ENCODE peak calls at places on chromosomes 13 and 19, in eight cellular contexts. U, W, P, A, I, B, L and V are unnamed samples.
A peak's percentile ranks its signal among the peaks of the same experiment; 100 is the strongest.

GRCh38 chr19:48393559-48394330 is at the start of gene GRIN2D:
- DNase-seq in A (peak; percentile 45), P (no peak), I (peak; percentile 26), W (peak; percentile 16), B (no peak), L (peak; percentile 84), U (peak; percentile 78), V (peak; percentile 38)

GRCh38 chr13:108494991-108495661 is 134.3 kb upstream of the MYO16 start:
- DNase-seq in W (no peak), B (no peak), L (peak; percentile 69), P (no peak), A (no peak), U (peak; percentile 47), I (no peak), V (no peak)

GRCh38 chr13:50026788-50027473 is 11.7 kb downstream of the KCNRG start:
- DNase-seq in L (no peak), P (no peak), W (no peak), B (no peak), I (no peak), U (no peak), A (no peak), V (no peak)

GRCh38 chr19:32611161-32611560 is 30.2 kb downstream of the PDCD5 start:
- DNase-seq in W (no peak), U (no peak), A (no peak), B (no peak), L (no peak), P (no peak), I (no peak), V (no peak)

GRCh38 chr13:39347926-39348901 is 254.8 kb downstream of the LHFPL6 start:
- DNase-seq in I (no peak), A (no peak), L (peak; percentile 85), B (no peak), W (no peak), P (peak; percentile 63), U (peak; percentile 59), V (no peak)

GRCh38 chr19:20513179-20513934 is 52.2 kb downstream of the ZNF737 start:
- DNase-seq in A (no peak), P (no peak), W (no peak), I (no peak), U (peak; percentile 38), L (no peak), B (no peak), V (no peak)

GRCh38 chr19:53394522-53394973 is 401 bp upstream of the ZNF765 start:
- DNase-seq in U (peak; percentile 92), I (peak; percentile 63), P (peak; percentile 49), W (no peak), B (no peak), L (peak; percentile 89), A (no peak), V (no peak)

GRCh38 chr19:14411161-14411560 is 8.0 kb downstream of the DDX39A start:
- DNase-seq in W (no peak), I (no peak), L (no peak), B (no peak), A (no peak), P (no peak), U (no peak), V (no peak)

GRCh38 chr13:65264066-65264465 is 1966.1 kb downstream of the PCDH9 start:
- DNase-seq in U (no peak), B (no peak), A (no peak), W (no peak), I (no peak), P (no peak), L (no peak), V (no peak)

GRCh38 chr13:103539265-103539664 is 473.0 kb upstream of the SLC10A2 start:
- DNase-seq in B (no peak), W (no peak), U (peak; percentile 84), P (no peak), I (no peak), L (peak; percentile 81), A (no peak), V (no peak)

GRCh38 chr19:15177269-15178116 is 23.3 kb downstream of the NOTCH3 start:
- DNase-seq in P (peak; percentile 70), A (peak; percentile 78), L (peak; percentile 96), U (peak; percentile 85), I (peak; percentile 86), B (peak; percentile 80), W (peak; percentile 76), V (peak; percentile 75)

GRCh38 chr19:15379996-15380647 is 535 bp upstream of the AKAP8 start:
- DNase-seq in A (no peak), P (peak; percentile 49), L (peak; percentile 94), I (peak; percentile 67), B (peak; percentile 36), W (no peak), U (peak; percentile 94), V (no peak)

GRCh38 chr13:98549006-98549727 is 27.7 kb downstream of the STK24 start:
- DNase-seq in U (no peak), W (no peak), L (no peak), P (no peak), A (no peak), I (peak; percentile 29), B (no peak), V (no peak)

GRCh38 chr13:40116008-40116407 is 460.5 kb downstream of the COG6 start:
- DNase-seq in A (peak; percentile 32), U (peak; percentile 82), W (no peak), B (no peak), P (peak; percentile 61), L (peak; percentile 69), I (peak; percentile 72), V (no peak)

GRCh38 chr13:24671367-24672117 is 8.7 kb upstream of the ATP12A start:
- DNase-seq in U (peak; percentile 94), P (peak; percentile 16), W (no peak), L (peak; percentile 84), B (no peak), I (peak; percentile 86), A (no peak), V (peak; percentile 17)

GRCh38 chr19:1181606-1182005 is 7.5 kb upstream of the SBNO2 start:
- DNase-seq in B (no peak), I (peak; percentile 80), L (peak; percentile 76), P (no peak), W (no peak), A (no peak), U (peak; percentile 74), V (no peak)
- H3K27ac ChIP-seq in B (no peak overlapping the region), I (peak overlapping the region; percentile 95), L (no peak overlapping the region), P (no peak overlapping the region), W (no peak overlapping the region), A (no peak overlapping the region), U (no peak overlapping the region), V (no peak overlapping the region)

DNA sequence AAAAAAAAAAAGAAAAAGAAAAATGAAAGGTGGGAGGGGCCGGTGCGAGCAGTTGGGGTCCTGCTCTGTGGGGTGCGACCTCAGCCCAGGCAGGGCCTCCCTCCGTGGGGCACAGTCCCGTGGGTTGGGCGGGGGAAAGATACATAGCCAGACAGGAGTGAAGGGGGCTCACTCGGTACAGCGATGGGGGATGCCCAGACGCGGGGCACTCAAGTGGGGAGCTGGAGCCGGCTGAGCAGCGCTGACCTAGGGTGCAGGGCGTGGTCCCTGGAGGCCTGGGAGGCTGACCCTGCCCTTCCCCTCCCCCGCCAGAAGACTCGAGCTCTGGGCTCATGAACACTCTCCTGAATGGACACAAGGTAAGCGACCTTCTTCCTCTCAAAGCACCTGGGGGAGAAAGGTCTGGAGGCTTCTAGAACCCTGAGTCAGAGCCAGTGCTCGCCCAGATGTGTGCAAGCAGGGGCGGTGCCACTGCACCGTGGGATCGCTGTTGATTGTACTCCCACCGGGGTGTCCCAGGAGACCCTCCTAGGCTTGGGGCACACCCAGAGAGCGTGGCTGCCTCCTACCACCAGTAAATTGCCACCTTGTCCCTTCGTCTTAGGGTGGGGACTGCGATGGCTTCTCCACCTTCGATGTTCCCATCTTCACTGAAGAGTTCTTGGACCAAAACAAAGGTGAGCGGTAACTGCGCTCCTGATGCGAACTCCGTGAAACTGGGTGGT is 3.4 kb downstream of the HMG20B start:
- DNase-seq in P (no peak), B (no peak), W (no peak), U (no peak), I (no peak), L (no peak), A (no peak), V (no peak)
- H3K4me3 ChIP-seq in P (peak overlapping the region; percentile 24), B (no peak overlapping the region), W (no peak overlapping the region), U (no peak overlapping the region), I (no peak overlapping the region), L (peak overlapping the region; percentile 76), A (no peak overlapping the region), V (no peak overlapping the region)

GRCh38 chr13:21016487-21016886 is 44.9 kb downstream of the LATS2 start:
- DNase-seq in P (no peak), I (no peak), W (no peak), B (no peak), A (no peak), U (no peak), L (no peak), V (no peak)
- H3K4me1 ChIP-seq in P (peaks cover 85% of the 10 kb centered on the region), I (peaks cover 48% of the 10 kb centered on the region), W (no peaks in the 10 kb centered on the region), B (no peaks in the 10 kb centered on the region), A (peaks cover 3% of the 10 kb centered on the region), U (no peaks in the 10 kb centered on the region), L (no peaks in the 10 kb centered on the region), V (no peaks in the 10 kb centered on the region)

GRCh38 chr19:43762814-43763213 is 8.1 kb upstream of the SMG9 start:
- DNase-seq in P (no peak), B (no peak), L (no peak), I (no peak), U (no peak), W (no peak), A (no peak), V (no peak)

GRCh38 chr19:43767316-43767715 is 12.6 kb upstream of the SMG9 start:
- DNase-seq in I (no peak), P (no peak), B (no peak), W (no peak), L (no peak), U (no peak), A (no peak), V (no peak)

GRCh38 chr19:43766755-43767043 is 11.9 kb upstream of the SMG9 start:
- DNase-seq in I (no peak), W (no peak), P (no peak), L (no peak), U (no peak), B (no peak), A (no peak), V (no peak)

GRCh38 chr19:43763473-43763939 is 8.7 kb upstream of the SMG9 start:
- DNase-seq in U (no peak), L (no peak), P (no peak), I (no peak), W (no peak), A (no peak), B (no peak), V (no peak)

GRCh38 chr19:43765109-43765876 is 10.5 kb upstream of the SMG9 start:
- DNase-seq in A (peak; percentile 75), L (peak; percentile 67), P (peak; percentile 32), W (peak; percentile 39), I (peak; percentile 96), B (peak; percentile 80), U (peak; percentile 89), V (peak; percentile 59)
- H3K27ac ChIP-seq in A (peak overlapping the region; percentile 24), L (no peak overlapping the region), P (peak overlapping the region; percentile 22), W (peak overlapping the region; percentile 45), I (peak overlapping the region; percentile 92), B (peak overlapping the region; percentile 81), U (no peak overlapping the region), V (peak overlapping the region; percentile 57)